ENCODE peak calls at places on chromosomes 13 and 19, in eight cellular contexts. L is gastrocnemius medialis, N is transverse colon, D is heart left ventricle, F is adrenal gland, Y is breast epithelium, C is Peyer's patch, S is upper lobe of left lung. H is an unnamed sample. For H3K9me3, the result is how much of the 10 kb centered on the place peaks cover.

GRCh38 chr13:89695343-89696257 is 1651.9 kb upstream of the MIR17HG start:
- DNase-seq in F (peak), C (no peak), D (no peak), S (no peak), Y (no peak), L (no peak), N (peak), H (peak)

GRCh38 chr19:45528744-45529453 is 21.6 kb downstream of the VASP start:
- DNase-seq in C (peak), D (peak), F (peak), L (no peak), S (no peak), N (peak), Y (peak), H (peak)

GRCh38 chr19:50204811-50205675 is 1.6 kb downstream of the MYH14 start:
- DNase-seq in L (peak), N (peak), D (peak), F (no peak), S (peak), C (peak), Y (peak), H (peak)

GRCh38 chr19:45591004-45591637 is 6.5 kb upstream of the OPA3 start:
- DNase-seq in F (peak), N (peak), D (no peak), C (peak), Y (no peak), S (peak), L (no peak), H (peak)

GRCh38 chr19:18348171-18348570 is 7.8 kb downstream of the PGPEP1 start:
- DNase-seq in C (no peak), Y (no peak), N (no peak), F (no peak), D (no peak), L (no peak), S (no peak), H (no peak)

GRCh38 chr19:18831524-18832330 is at the start of gene UPF1:
- DNase-seq in D (peak), C (peak), L (peak), F (peak), Y (peak), S (peak), N (peak), H (peak)

GRCh38 chr19:6101291-6101690 is 9.0 kb downstream of the RFX2 start:
- DNase-seq in D (no peak), F (no peak), C (no peak), S (no peak), Y (no peak), L (no peak), N (no peak), H (no peak)

GRCh38 chr19:34960940-34961679 is 2.9 kb downstream of the ZNF792 start:
- DNase-seq in Y (no peak), S (no peak), F (no peak), N (no peak), D (no peak), C (no peak), L (no peak), H (no peak)

GRCh38 chr19:39409207-39409885 is 2.7 kb downstream of the ZFP36 start:
- DNase-seq in L (peak), N (peak), F (peak), C (peak), S (peak), Y (peak), D (peak), H (peak)

GRCh38 chr19:10776900-10777650 is 58.9 kb downstream of the TMED1 start:
- DNase-seq in L (no peak), C (no peak), D (no peak), F (no peak), S (no peak), Y (no peak), N (peak), H (no peak)

GRCh38 chr13:78602561-78603239 is 652 bp downstream of the POU4F1 start:
- DNase-seq in C (no peak), S (no peak), Y (no peak), D (no peak), F (no peak), N (no peak), L (no peak), H (peak)

GRCh38 chr19:45569619-45570421 is 14.8 kb downstream of the OPA3 start:
- DNase-seq in L (peak), C (peak), F (peak), N (peak), S (peak), Y (no peak), D (peak), H (peak)

GRCh38 chr19:35845215-35846037 is 6.9 kb downstream of the NPHS1 start:
- DNase-seq in S (no peak), N (peak), F (no peak), L (no peak), Y (no peak), C (peak), D (no peak), H (no peak)

GRCh38 chr13:99467764-99468163 is 33.5 kb upstream of the TM9SF2 start:
- DNase-seq in C (no peak), N (no peak), D (no peak), F (no peak), S (no peak), Y (no peak), L (no peak), H (no peak)

GRCh38 chr13:113021811-113022210 is 52.8 kb downstream of the MCF2L start:
- DNase-seq in D (no peak), F (no peak), L (no peak), N (no peak), S (no peak), Y (no peak), C (no peak), H (no peak)

GRCh38 chr13:31000889-31001288 is 68.4 kb downstream of the TEX26 start:
- DNase-seq in C (no peak), N (no peak), Y (no peak), D (no peak), L (no peak), F (no peak), S (no peak), H (no peak)

GRCh38 chr19:42253245-42254082 is 1.5 kb downstream of the ERF start:
- DNase-seq in S (peak), C (peak), Y (peak), N (peak), L (peak), F (peak), D (peak), H (peak)

GRCh38 chr19:5006201-5006600 is 37.3 kb downstream of the KDM4B start:
- DNase-seq in N (no peak), S (no peak), F (no peak), Y (no peak), L (no peak), D (no peak), C (no peak), H (no peak)

GRCh38 chr13:73464758-73465628 is 406.2 kb downstream of the KLF5 start:
- DNase-seq in Y (no peak), C (no peak), F (no peak), N (peak), D (no peak), L (peak), S (no peak), H (no peak)

GRCh38 chr13:76398426-76398825 is 487.8 kb downstream of the KCTD12 start:
- DNase-seq in D (no peak), N (no peak), Y (no peak), C (no peak), F (no peak), S (no peak), L (no peak), H (no peak)

GRCh38 chr19:51565583-51565982 is 5.5 kb upstream of the ZNF175 start:
- DNase-seq in F (no peak), N (no peak), C (no peak), Y (no peak), L (no peak), S (no peak), D (no peak), H (no peak)

GRCh38 chr19:55146078-55146647 is 2.8 kb downstream of the TNNT1 start:
- DNase-seq in Y (no peak), C (no peak), D (no peak), S (no peak), N (no peak), F (no peak), L (peak), H (no peak)

GRCh38 chr13:27261376-27261775 is 9.3 kb upstream of the RASL11A start:
- DNase-seq in N (no peak), F (no peak), C (no peak), S (no peak), Y (no peak), D (no peak), L (no peak), H (no peak)
- TF ChIP-seq POLR2A in N (no peak), F (no peak), C (no peak), S (no peak), Y (no peak), D (no peak), L (no peak), H (no peak)

GRCh38 chr19:56971230-56971629 is 130.7 kb upstream of the PEG3 start:
- DNase-seq in S (no peak), C (no peak), L (no peak), N (no peak), F (no peak), D (no peak), Y (no peak), H (no peak)

GRCh38 chr19:56966225-56966696 is 125.7 kb upstream of the PEG3 start:
- DNase-seq in N (no peak), S (no peak), Y (no peak), L (no peak), F (peak), C (no peak), D (peak), H (peak)

GRCh38 chr19:56966697-56967299 is 126.3 kb upstream of the PEG3 start:
- DNase-seq in F (no peak), D (no peak), N (no peak), C (no peak), Y (no peak), L (no peak), S (no peak), H (no peak)

GRCh38 chr19:56972291-56972914 is 131.9 kb upstream of the PEG3 start:
- DNase-seq in S (no peak), L (no peak), C (no peak), N (no peak), F (no peak), Y (no peak), D (no peak), H (peak)

GRCh38 chr19:56969726-56970125 is 129.2 kb upstream of the PEG3 start:
- DNase-seq in Y (no peak), D (no peak), N (no peak), L (no peak), S (no peak), F (peak), C (no peak), H (peak)
- H3K9me3 ChIP-seq in Y (under half), D (under half), N (under half), L (under half), S (under half), F (under half), C (under half), H (under half)

GRCh38 chr19:2476451-2477140 is 669 bp downstream of the GADD45B start:
- DNase-seq in L (peak), F (peak), D (peak), C (peak), S (peak), N (peak), Y (no peak), H (peak)
- TF ChIP-seq POLR2A in L (no peak), F (no peak), D (no peak), C (no peak), S (no peak), N (no peak), Y (no peak), H (no peak)

DNA sequence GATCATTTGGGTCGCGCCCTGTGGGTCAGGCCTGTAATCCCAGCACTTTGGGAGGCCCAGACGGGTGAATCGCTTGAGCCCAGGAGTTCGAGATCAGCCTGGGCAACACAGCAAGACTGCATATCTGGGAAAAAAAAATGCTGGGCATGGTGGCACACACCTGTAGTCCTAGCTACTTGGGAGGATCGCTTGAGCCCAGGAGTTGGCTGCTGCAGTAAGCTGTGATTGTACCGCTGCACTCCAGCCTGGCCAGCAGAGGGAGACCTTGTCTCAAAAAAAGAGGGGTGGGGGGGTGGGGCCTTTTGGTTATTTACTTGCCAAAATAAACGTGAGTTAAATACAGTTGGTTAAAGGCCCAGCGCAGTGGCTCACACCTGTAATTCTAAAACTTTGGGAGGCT is 9.8 kb upstream of the ZNF544 start:
- DNase-seq in L (no peak), D (no peak), F (no peak), S (no peak), N (no peak), C (no peak), Y (no peak), H (peak)
- H3K9me3 ChIP-seq in L (under half), D (half or more), F (under half), S (half or more), N (half or more), C (under half), Y (half or more), H (under half)